ENCODE peak calls at places on chromosomes 3 and 15, in eight cellular contexts. U is glutamatergic neuron; D is HepG2; G is HFFc6; F is endothelial cell; O is CD8-positive, alpha-beta T cell; V is ovary; A is cardiac fibroblast. I is an unnamed sample.

GRCh38 chr15:57323806-57324589 is 52.3 kb upstream of the CGNL1 start:
- DNase-seq in U (no peak), D (no peak), G (no peak), F (no peak), O (no peak), V (no peak), A (peak), I (no peak)

GRCh38 chr15:68924866-68925599 is 5.3 kb upstream of the SPESP1 start:
- DNase-seq in U (peak), D (peak), G (peak), F (peak), O (peak), V (peak), A (peak), I (peak)

GRCh38 chr3:47961036-47961435 is 55.2 kb downstream of the MAP4 start:
- DNase-seq in U (no peak), D (no peak), G (no peak), F (no peak), O (no peak), V (no peak), A (no peak), I (no peak)

GRCh38 chr15:70060214-70061085 is 37.3 kb downstream of the TLE3 start:
- DNase-seq in U (no peak), D (no peak), G (no peak), F (no peak), O (no peak), V (peak), A (no peak), I (no peak)

GRCh38 chr15:60718661-60719069 is 239.7 kb upstream of the ICE2 start:
- DNase-seq in U (no peak), D (peak), G (no peak), F (no peak), O (no peak), V (no peak), A (no peak), I (no peak)

GRCh38 chr3:114154321-114154821 is 24.5 kb downstream of the DRD3 start:
- DNase-seq in U (no peak), D (no peak), G (no peak), F (no peak), O (no peak), V (no peak), A (no peak), I (no peak)

GRCh38 chr15:74958320-74958907 is 1.8 kb upstream of the RPP25 start:
- DNase-seq in U (peak), D (peak), G (peak), F (peak), O (no peak), V (no peak), A (peak), I (no peak)

GRCh38 chr3:141686477-141687280 is 51.4 kb upstream of the RNF7 start:
- DNase-seq in U (no peak), D (peak), G (peak), F (no peak), O (no peak), V (peak), A (peak), I (no peak)

GRCh38 chr3:83706669-83707068 is 1252.1 kb upstream of the CADM2 start:
- DNase-seq in U (no peak), D (no peak), G (no peak), F (no peak), O (no peak), V (no peak), A (no peak), I (no peak)

GRCh38 chr15:90184119-90184785 is 16.9 kb upstream of the SEMA4B start:
- DNase-seq in U (no peak), D (peak), G (peak), F (no peak), O (no peak), V (peak), A (peak), I (no peak)

GRCh38 chr3:115697263-115698053 is 74.1 kb downstream of the GAP43 start:
- DNase-seq in U (no peak), D (no peak), G (no peak), F (no peak), O (no peak), V (no peak), A (no peak), I (no peak)

GRCh38 chr15:57861039-57861638 is 154.6 kb downstream of the POLR2M start:
- DNase-seq in U (no peak), D (peak), G (peak), F (peak), O (peak), V (no peak), A (peak), I (peak)

GRCh38 chr15:77461486-77461885 is 40.8 kb downstream of the HMG20A start:
- DNase-seq in U (no peak), D (no peak), G (peak), F (no peak), O (no peak), V (no peak), A (no peak), I (no peak)

GRCh38 chr3:98690876-98691275 is 72.3 kb upstream of the ST3GAL6 start:
- DNase-seq in U (no peak), D (no peak), G (peak), F (no peak), O (no peak), V (no peak), A (peak), I (no peak)

GRCh38 chr3:103440539-103441113 is 1005.8 kb downstream of the ZPLD1 start:
- DNase-seq in U (no peak), D (no peak), G (no peak), F (no peak), O (no peak), V (no peak), A (no peak), I (no peak)

GRCh38 chr3:37536033-37536432 is 325.6 kb upstream of the CTDSPL start:
- DNase-seq in U (no peak), D (no peak), G (no peak), F (no peak), O (no peak), V (no peak), A (no peak), I (no peak)

GRCh38 chr3:10742031-10742671 is 73.9 kb upstream of the SLC6A11 start:
- DNase-seq in U (no peak), D (no peak), G (no peak), F (no peak), O (no peak), V (no peak), A (no peak), I (no peak)

GRCh38 chr3:58023536-58023935 is 15.3 kb downstream of the FLNB start:
- DNase-seq in U (no peak), D (no peak), G (no peak), F (no peak), O (no peak), V (no peak), A (no peak), I (no peak)

GRCh38 chr15:68208641-68209240 is 3.6 kb upstream of the CALML4 start:
- DNase-seq in U (no peak), D (no peak), G (no peak), F (no peak), O (no peak), V (no peak), A (no peak), I (no peak)

GRCh38 chr15:76206325-76206976 is 104.8 kb downstream of the ETFA start:
- DNase-seq in U (no peak), D (no peak), G (no peak), F (no peak), O (no peak), V (peak), A (peak), I (no peak)

GRCh38 chr3:121747976-121748375 is 1.6 kb downstream of the GOLGB1 start:
- DNase-seq in U (no peak), D (no peak), G (no peak), F (no peak), O (no peak), V (no peak), A (no peak), I (no peak)
- TF ChIP-seq CTCF in U (no peak), D (no peak), G (no peak), F (no peak), O (no peak), V (no peak), A (no peak), I (no peak)

GRCh38 chr3:159127021-159127392 is 325.2 kb downstream of the MFSD1 start:
- DNase-seq in U (no peak), D (no peak), G (no peak), F (no peak), O (no peak), V (no peak), A (no peak), I (no peak)

GRCh38 chr3:159128628-159129027 is 326.8 kb downstream of the MFSD1 start:
- DNase-seq in U (no peak), D (no peak), G (no peak), F (no peak), O (no peak), V (no peak), A (peak), I (peak)

GRCh38 chr3:159126261-159127020 is 324.6 kb downstream of the MFSD1 start:
- DNase-seq in U (no peak), D (no peak), G (no peak), F (no peak), O (no peak), V (no peak), A (no peak), I (no peak)

GRCh38 chr3:159131376-159131775 is 329.5 kb downstream of the MFSD1 start:
- DNase-seq in U (no peak), D (no peak), G (no peak), F (no peak), O (no peak), V (no peak), A (no peak), I (no peak)

DNA sequence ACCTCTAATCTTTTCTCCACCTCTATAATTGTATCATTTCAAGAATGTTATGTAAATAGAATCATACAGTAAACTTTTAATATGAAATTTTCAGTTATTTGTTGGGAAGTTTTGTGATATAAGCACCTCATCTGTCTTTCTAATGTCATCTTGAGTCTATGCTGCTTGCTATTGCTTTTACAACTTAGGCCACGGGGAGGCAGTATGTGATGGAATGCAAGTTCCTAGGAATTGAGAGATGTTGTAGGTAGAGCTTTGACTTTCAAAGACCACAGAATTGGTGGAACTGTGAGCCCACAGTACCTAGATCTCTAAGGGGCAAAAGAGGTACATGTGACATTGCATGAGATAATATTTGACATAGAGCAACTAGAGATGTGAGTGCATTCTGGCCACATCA is 328.3 kb downstream of the MFSD1 start:
- DNase-seq in U (peak), D (peak), G (peak), F (peak), O (no peak), V (no peak), A (no peak), I (no peak)
- TF ChIP-seq CTCF in U (peak), D (peak), G (peak), F (no peak), O (no peak), V (no peak), A (peak), I (peak)

DNA sequence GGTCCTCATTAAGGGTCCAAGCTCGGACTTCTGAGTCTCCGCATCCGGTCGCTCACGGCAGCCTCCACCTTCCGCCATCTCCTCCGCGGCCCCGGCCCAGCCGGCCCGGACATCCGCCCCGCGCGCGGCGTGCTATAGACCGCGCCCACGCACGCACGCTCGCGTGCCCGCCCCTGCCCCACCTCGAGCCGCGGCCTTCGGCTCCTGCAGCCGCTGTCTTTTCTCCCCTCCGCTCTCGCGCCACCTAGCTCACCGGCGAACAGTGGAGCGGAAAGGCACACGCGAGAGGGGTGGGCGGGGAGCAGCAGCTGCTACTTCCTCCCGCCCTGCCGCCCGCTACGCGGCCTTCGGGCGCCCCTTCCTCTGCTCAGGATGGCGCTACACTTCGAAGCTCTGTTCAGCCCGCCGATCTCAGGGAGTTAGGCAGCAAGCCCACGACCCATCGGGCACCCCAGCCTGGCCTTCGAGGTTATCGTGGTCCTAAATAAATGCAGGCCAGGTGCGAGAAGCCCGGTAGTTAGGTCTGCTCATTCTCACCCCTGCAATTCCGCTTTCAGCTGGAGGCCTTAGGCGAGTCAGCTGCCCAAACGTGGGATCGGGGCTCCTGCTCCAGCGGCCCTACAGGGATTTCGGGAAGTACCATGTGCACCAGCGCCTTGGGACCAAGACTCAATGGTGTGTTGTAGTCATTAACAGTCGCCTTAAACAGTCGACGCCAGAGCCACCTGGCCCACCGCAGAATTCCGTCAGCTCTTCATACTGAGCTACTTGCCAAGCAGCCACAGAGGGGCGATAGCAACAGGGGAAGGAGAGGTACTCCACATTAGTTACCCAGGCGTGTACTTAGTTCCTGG is at the start of gene USP4:
- DNase-seq in U (peak), D (peak), G (peak), F (peak), O (peak), V (peak), A (peak), I (peak)
- TF ChIP-seq CTCF in U (no peak), D (peak), G (peak), F (no peak), O (peak), V (peak), A (peak), I (peak)

GRCh38 chr3:50297896-50298725 is 1.1 kb downstream of the HYAL3 start:
- DNase-seq in U (no peak), D (no peak), G (no peak), F (no peak), O (no peak), V (no peak), A (no peak), I (no peak)
- TF ChIP-seq CTCF in U (no peak), D (no peak), G (peak), F (peak), O (no peak), V (no peak), A (peak), I (no peak)

GRCh38 chr15:80984856-80985255 is 4.8 kb downstream of the MESD start:
- DNase-seq in U (no peak), D (no peak), G (peak), F (no peak), O (no peak), V (no peak), A (no peak), I (no peak)
- TF ChIP-seq CTCF in U (no peak), D (no peak), G (no peak), F (no peak), O (no peak), V (no peak), A (no peak), I (no peak)